ENCODE peak calls at places on chromosomes 6 and 20, in five cellular contexts. V is ACHN; N is HEK293T; F is IMR-90; O is activated naive CD4-positive, alpha-beta T cell treated with anti-CD3 and anti-CD28 coated beads, Interleukin-2, amount 10 ng/mL, durations not matched to agents 7 days and 5 days. D is an unnamed sample.

GRCh38 chr20:34680586-34680985 is 3.7 kb upstream of the PIGU start:
- DNase-seq in N (no peak), V (no peak), F (no peak), O (no peak), D (no peak)

GRCh38 chr6:114783083-114783482 is 440.3 kb upstream of the HS3ST5 start:
- DNase-seq in F (no peak), V (no peak), O (no peak), N (no peak), D (no peak)

GRCh38 chr6:161001421-161001820 is 9.9 kb downstream of the MAP3K4 start:
- DNase-seq in F (no peak), V (no peak), N (no peak), O (no peak), D (no peak)

GRCh38 chr6:150176152-150176551 is 33.3 kb downstream of the PPP1R14C start:
- DNase-seq in V (peak), O (no peak), F (no peak), N (no peak), D (no peak)

GRCh38 chr20:19886666-19887288 is 128.7 kb downstream of the RIN2 start:
- DNase-seq in F (peak), N (no peak), V (no peak), O (no peak), D (no peak)

GRCh38 chr20:1657556-1658334 is at the start of gene SIRPG:
- DNase-seq in O (peak), N (no peak), F (no peak), V (no peak), D (no peak)

GRCh38 chr6:129047834-129048233 is 164.9 kb downstream of the LAMA2 start:
- DNase-seq in N (no peak), V (no peak), F (no peak), O (no peak), D (no peak)

GRCh38 chr6:36765943-36766648 is 68.5 kb downstream of the RAB44 start:
- DNase-seq in V (peak), O (peak), N (peak), F (peak), D (peak)

GRCh38 chr6:109455161-109455501 is 441 bp downstream of the MICAL1 start:
- DNase-seq in V (peak), N (no peak), F (no peak), O (peak), D (no peak)

GRCh38 chr6:108441141-108441540 is 119.6 kb upstream of the FOXO3 start:
- DNase-seq in O (no peak), V (no peak), F (peak), N (no peak), D (no peak)

GRCh38 chr6:11621119-11621518 is 83.6 kb downstream of the TMEM170B start:
- DNase-seq in V (peak), N (no peak), O (no peak), F (no peak), D (no peak)

GRCh38 chr6:32517654-32518445 is 12.2 kb downstream of the HLA-DRB5 start:
- DNase-seq in V (no peak), N (no peak), F (no peak), O (no peak), D (no peak)

GRCh38 chr6:74534485-74535211 is 671.2 kb downstream of the COL12A1 start:
- DNase-seq in O (no peak), F (peak), V (no peak), N (no peak), D (no peak)

GRCh38 chr6:161417712-161418457 is 144.0 kb upstream of the AGPAT4 start:
- DNase-seq in V (peak), N (peak), F (peak), O (no peak), D (no peak)

GRCh38 chr6:139762587-139763031 is 388.2 kb upstream of the CITED2 start:
- DNase-seq in F (peak), N (no peak), V (peak), O (no peak), D (no peak)

GRCh38 chr20:16966276-16966880 is 218.2 kb downstream of the OTOR start:
- DNase-seq in N (no peak), F (peak), O (no peak), V (no peak), D (no peak)

GRCh38 chr6:7389162-7389450 is 436 bp downstream of the CAGE1 start:
- DNase-seq in F (peak), O (no peak), V (peak), N (peak), D (no peak)

GRCh38 chr6:95572098-95572497 is 5.2 kb upstream of the MANEA start:
- DNase-seq in N (no peak), O (no peak), F (no peak), V (no peak), D (no peak)

GRCh38 chr6:142872376-142872775 is 72.6 kb downstream of the HIVEP2 start:
- DNase-seq in N (no peak), F (peak), O (no peak), V (peak), D (no peak)

GRCh38 chr6:13395272-13396237 is 67.2 kb upstream of the TBC1D7 start:
- DNase-seq in N (peak), O (no peak), F (peak), V (peak), D (peak)

GRCh38 chr6:79186564-79186963 is 47.9 kb downstream of the HMGN3 start:
- DNase-seq in O (no peak), V (no peak), F (no peak), N (no peak), D (no peak)

GRCh38 chr20:31822421-31823330 is 3.5 kb downstream of the MYLK2 start:
- DNase-seq in O (peak), V (peak), N (peak), F (peak), D (peak)

GRCh38 chr20:47126374-47126705 is 230.2 kb downstream of the ZMYND8 start:
- DNase-seq in V (no peak), N (no peak), F (no peak), O (no peak), D (no peak)

GRCh38 chr6:144351741-144352140 is 66.6 kb downstream of the UTRN start:
- DNase-seq in V (no peak), O (no peak), F (no peak), N (no peak), D (no peak)

GRCh38 chr6:108873251-108873650 is 25.0 kb downstream of the ARMC2 start:
- DNase-seq in N (no peak), V (no peak), O (no peak), F (no peak), D (no peak)

GRCh38 chr20:51640743-51641142 is 98.2 kb upstream of the NFATC2 start:
- DNase-seq in F (peak), V (no peak), N (no peak), O (no peak), D (no peak)

GRCh38 chr6:85186546-85187170 is 263.2 kb upstream of the NT5E start:
- DNase-seq in V (no peak), N (no peak), O (no peak), F (peak), D (no peak)

GRCh38 chr6:51107769-51108203 is 289.1 kb downstream of the TFAP2B start:
- DNase-seq in O (no peak), V (no peak), N (no peak), F (no peak), D (no peak)

GRCh38 chr6:141548969-141549368 is 583.8 kb upstream of the GJE1 start:
- DNase-seq in F (no peak), N (no peak), V (no peak), O (no peak), D (no peak)

GRCh38 chr6:41723178-41723935 is 12.1 kb downstream of the TFEB start:
- DNase-seq in F (peak), O (no peak), N (no peak), V (peak), D (peak)

GRCh38 chr20:22687676-22688360 is 103.4 kb upstream of the FOXA2 start:
- DNase-seq in N (no peak), F (no peak), O (no peak), V (no peak), D (no peak)

GRCh38 chr20:37693203-37693602 is 627 bp upstream of the CTNNBL1 start:
- DNase-seq in V (no peak), F (no peak), O (no peak), N (no peak), D (no peak)

GRCh38 chr20:31580706-31581105 is 24.4 kb upstream of the ID1 start:
- DNase-seq in F (no peak), N (no peak), O (no peak), V (no peak), D (no peak)

GRCh38 chr6:110621061-110621460 is 144.6 kb upstream of the SLC22A16 start:
- DNase-seq in F (no peak), O (no peak), N (no peak), V (no peak), D (no peak)

GRCh38 chr6:166851426-166851825 is 104.9 kb downstream of the RNASET2 start:
- DNase-seq in N (no peak), F (no peak), O (no peak), V (no peak), D (no peak)

GRCh38 chr6:11527274-11527870 is 10.2 kb upstream of the TMEM170B start:
- DNase-seq in F (peak), N (no peak), V (no peak), O (no peak), D (no peak)

GRCh38 chr20:12660918-12661317 is 347.9 kb upstream of the SPTLC3 start:
- DNase-seq in F (no peak), N (peak), V (no peak), O (no peak), D (no peak)